ENCODE peak calls at places on chromosomes 12 and 14, in four cellular contexts. A, G, J and X are unnamed samples.

GRCh38 chr12:94988471-94988870 is 15.0 kb downstream of the NDUFA12 start:
- DNase-seq in J (no peak), A (no peak), G (no peak), X (no peak)

GRCh38 chr12:110638792-110639191 is 24.9 kb downstream of the TCTN1 start:
- DNase-seq in A (no peak), G (no peak), J (no peak), X (no peak)

GRCh38 chr12:58285551-58285950 is 344.2 kb downstream of the ATP23 start:
- DNase-seq in A (no peak), G (no peak), J (no peak), X (no peak)

GRCh38 chr14:92464716-92465115 is 48.9 kb upstream of the RIN3 start:
- DNase-seq in G (no peak), J (no peak), A (peak; percentile 40), X (no peak)

GRCh38 chr14:104317500-104317805 is 179.1 kb downstream of the KIF26A start:
- DNase-seq in J (no peak), A (no peak), G (no peak), X (no peak)

GRCh38 chr12:12405882-12406281 is 49.0 kb downstream of the BORCS5 start:
- DNase-seq in J (no peak), G (no peak), A (no peak), X (no peak)

GRCh38 chr12:132559652-132560420 is 50.5 kb downstream of the LRCOL1 start:
- DNase-seq in A (no peak), G (no peak), J (peak; percentile 49), X (peak; percentile 55)

GRCh38 chr12:53984901-53985357 is at the start of gene HOXC10:
- DNase-seq in A (peak; percentile 84), G (peak; percentile 50), J (peak; percentile 80), X (peak; percentile 88)

GRCh38 chr14:26206640-26207039 is 391.2 kb downstream of the NOVA1 start:
- DNase-seq in J (no peak), A (no peak), G (no peak), X (no peak)

GRCh38 chr14:56751471-56751870 is 58.8 kb downstream of the OTX2 start:
- DNase-seq in A (no peak), G (no peak), J (no peak), X (no peak)

GRCh38 chr12:24081092-24081529 is 131.6 kb upstream of the SOX5 start:
- DNase-seq in G (no peak), A (no peak), J (no peak), X (no peak)

GRCh38 chr12:81222841-81223595 is 145.1 kb downstream of the ACSS3 start:
- DNase-seq in J (no peak), G (no peak), A (no peak), X (no peak)

GRCh38 chr14:69755784-69756183 is 11.2 kb upstream of the SRSF5 start:
- DNase-seq in J (no peak), G (no peak), A (no peak), X (no peak)

GRCh38 chr14:74049886-74050495 is 30.8 kb downstream of the BBOF1 start:
- DNase-seq in J (no peak), A (no peak), G (no peak), X (no peak)

GRCh38 chr12:88113871-88114270 is 28.0 kb downstream of the CEP290 start:
- DNase-seq in G (no peak), J (peak; percentile 1), A (no peak), X (no peak)

GRCh38 chr14:105838107-105838506 is 311.7 kb downstream of the TMEM121 start:
- DNase-seq in A (no peak), J (no peak), G (no peak), X (no peak)

GRCh38 chr12:29223431-29223830 is 74.4 kb downstream of the FAR2 start:
- DNase-seq in A (no peak), J (no peak), G (no peak), X (no peak)